ENCODE peak calls at places on chromosomes 4 and X, in ten cellular contexts. One of them, this sample, is unnamed.

GRCh38 chr4:146495277-146495676 is 26.5 kb downstream of the SLC10A7 start:
- DNase-seq in WTC11: no peak
- DNase-seq in A549: no peak
- DNase-seq in SK-N-SH: no peak
- DNase-seq in HCT116: no peak
- DNase-seq in K562: no peak
- DNase-seq in GM12878: no peak
- DNase-seq in H1: no peak
- DNase-seq in endothelial cell of umbilical vein: no peak
- DNase-seq in HepG2: peak; percentile 1
- DNase-seq in this sample: no peak

GRCh38 chr4:25908491-25908901 is 5.5 kb upstream of the SMIM20 start:
- DNase-seq in WTC11: no peak
- DNase-seq in A549: peak; percentile 39
- DNase-seq in SK-N-SH: no peak
- DNase-seq in HCT116: peak; percentile 69
- DNase-seq in K562: no peak
- DNase-seq in GM12878: no peak
- DNase-seq in H1: no peak
- DNase-seq in endothelial cell of umbilical vein: peak; percentile 75
- DNase-seq in HepG2: peak; percentile 66
- DNase-seq in this sample: no peak

GRCh38 chrX:38638952-38639529 is 77.7 kb downstream of the TSPAN7 start:
- DNase-seq in WTC11: no peak
- DNase-seq in A549: no peak
- DNase-seq in SK-N-SH: no peak
- DNase-seq in HCT116: no peak
- DNase-seq in K562: no peak
- DNase-seq in GM12878: no peak
- DNase-seq in H1: no peak
- DNase-seq in endothelial cell of umbilical vein: no peak
- DNase-seq in HepG2: peak; percentile 28
- DNase-seq in this sample: no peak

GRCh38 chrX:101195442-101196173 is 24.0 kb upstream of the DRP2 start:
- DNase-seq in WTC11: no peak
- DNase-seq in A549: no peak
- DNase-seq in SK-N-SH: no peak
- DNase-seq in HCT116: no peak
- DNase-seq in K562: no peak
- DNase-seq in GM12878: no peak
- DNase-seq in H1: no peak
- DNase-seq in endothelial cell of umbilical vein: no peak
- DNase-seq in HepG2: peak; percentile 41
- DNase-seq in this sample: no peak

GRCh38 chr4:27930976-27931375 is 1070.3 kb downstream of the STIM2 start:
- DNase-seq in WTC11: no peak
- DNase-seq in A549: no peak
- DNase-seq in SK-N-SH: no peak
- DNase-seq in HCT116: no peak
- DNase-seq in K562: no peak
- DNase-seq in GM12878: no peak
- DNase-seq in H1: no peak
- DNase-seq in endothelial cell of umbilical vein: no peak
- DNase-seq in HepG2: no peak
- DNase-seq in this sample: no peak

GRCh38 chr4:23934915-23935314 is 45.1 kb upstream of the PPARGC1A start:
- DNase-seq in WTC11: no peak
- DNase-seq in A549: no peak
- DNase-seq in SK-N-SH: no peak
- DNase-seq in HCT116: no peak
- DNase-seq in K562: no peak
- DNase-seq in GM12878: no peak
- DNase-seq in H1: no peak
- DNase-seq in endothelial cell of umbilical vein: no peak
- DNase-seq in HepG2: no peak
- DNase-seq in this sample: peak; percentile 66

GRCh38 chr4:183098080-183098722 is 856 bp upstream of the WWC2 start:
- DNase-seq in WTC11: peak; percentile 52
- DNase-seq in A549: peak; percentile 38
- DNase-seq in SK-N-SH: peak; percentile 81
- DNase-seq in HCT116: no peak
- DNase-seq in K562: peak; percentile 69
- DNase-seq in GM12878: no peak
- DNase-seq in H1: no peak
- DNase-seq in endothelial cell of umbilical vein: peak; percentile 41
- DNase-seq in HepG2: peak; percentile 47
- DNase-seq in this sample: no peak

GRCh38 chrX:68693481-68694410 is 46.3 kb downstream of the STARD8 start:
- DNase-seq in WTC11: peak; percentile 83
- DNase-seq in A549: no peak
- DNase-seq in SK-N-SH: peak; percentile 90
- DNase-seq in HCT116: no peak
- DNase-seq in K562: peak; percentile 87
- DNase-seq in GM12878: no peak
- DNase-seq in H1: peak; percentile 71
- DNase-seq in endothelial cell of umbilical vein: peak; percentile 75
- DNase-seq in HepG2: no peak
- DNase-seq in this sample: peak; percentile 90

GRCh38 chr4:7067523-7068278 is at the start of gene GRPEL1:
- DNase-seq in WTC11: peak; percentile 100
- DNase-seq in A549: peak; percentile 98
- DNase-seq in SK-N-SH: peak; percentile 99
- DNase-seq in HCT116: peak; percentile 98
- DNase-seq in K562: peak; percentile 98
- DNase-seq in GM12878: peak; percentile 98
- DNase-seq in H1: no peak
- DNase-seq in endothelial cell of umbilical vein: peak; percentile 100
- DNase-seq in HepG2: peak; percentile 99
- DNase-seq in this sample: peak; percentile 100

GRCh38 chr4:158817562-158818370 is 48.9 kb downstream of the FNIP2 start:
- DNase-seq in WTC11: no peak
- DNase-seq in A549: no peak
- DNase-seq in SK-N-SH: no peak
- DNase-seq in HCT116: no peak
- DNase-seq in K562: no peak
- DNase-seq in GM12878: peak; percentile 64
- DNase-seq in H1: no peak
- DNase-seq in endothelial cell of umbilical vein: peak; percentile 62
- DNase-seq in HepG2: no peak
- DNase-seq in this sample: peak; percentile 60

GRCh38 chr4:5973486-5974220 is 44.6 kb downstream of the C4orf50 start:
- DNase-seq in WTC11: no peak
- DNase-seq in A549: no peak
- DNase-seq in SK-N-SH: no peak
- DNase-seq in HCT116: no peak
- DNase-seq in K562: no peak
- DNase-seq in GM12878: no peak
- DNase-seq in H1: no peak
- DNase-seq in endothelial cell of umbilical vein: no peak
- DNase-seq in HepG2: no peak
- DNase-seq in this sample: no peak

GRCh38 chr4:26787461-26788340 is 72.9 kb upstream of the STIM2 start:
- DNase-seq in WTC11: peak; percentile 50
- DNase-seq in A549: peak; percentile 50
- DNase-seq in SK-N-SH: no peak
- DNase-seq in HCT116: peak; percentile 70
- DNase-seq in K562: peak; percentile 43
- DNase-seq in GM12878: no peak
- DNase-seq in H1: peak; percentile 62
- DNase-seq in endothelial cell of umbilical vein: peak; percentile 52
- DNase-seq in HepG2: peak; percentile 32
- DNase-seq in this sample: peak; percentile 92

GRCh38 chr4:152106113-152106763 is 345.4 kb upstream of the GATB start:
- DNase-seq in WTC11: no peak
- DNase-seq in A549: peak; percentile 89
- DNase-seq in SK-N-SH: no peak
- DNase-seq in HCT116: peak; percentile 83
- DNase-seq in K562: no peak
- DNase-seq in GM12878: no peak
- DNase-seq in H1: no peak
- DNase-seq in endothelial cell of umbilical vein: peak; percentile 96
- DNase-seq in HepG2: peak; percentile 38
- DNase-seq in this sample: peak; percentile 27

GRCh38 chr4:73068496-73069337 is 799 bp downstream of the COX18 start:
- DNase-seq in WTC11: no peak
- DNase-seq in A549: peak; percentile 25
- DNase-seq in SK-N-SH: peak; percentile 16
- DNase-seq in HCT116: no peak
- DNase-seq in K562: peak; percentile 27
- DNase-seq in GM12878: peak; percentile 17
- DNase-seq in H1: no peak
- DNase-seq in endothelial cell of umbilical vein: peak; percentile 78
- DNase-seq in HepG2: peak; percentile 32
- DNase-seq in this sample: peak; percentile 64

GRCh38 chr4:78747328-78747946 is 28.7 kb upstream of the BMP2K start:
- DNase-seq in WTC11: no peak
- DNase-seq in A549: no peak
- DNase-seq in SK-N-SH: no peak
- DNase-seq in HCT116: no peak
- DNase-seq in K562: no peak
- DNase-seq in GM12878: no peak
- DNase-seq in H1: no peak
- DNase-seq in endothelial cell of umbilical vein: peak; percentile 65
- DNase-seq in HepG2: no peak
- DNase-seq in this sample: no peak

GRCh38 chr4:127586922-127587571 is 45.7 kb upstream of the INTU start:
- DNase-seq in WTC11: peak; percentile 41
- DNase-seq in A549: peak; percentile 55
- DNase-seq in SK-N-SH: peak; percentile 44
- DNase-seq in HCT116: peak; percentile 38
- DNase-seq in K562: peak; percentile 64
- DNase-seq in GM12878: no peak
- DNase-seq in H1: no peak
- DNase-seq in endothelial cell of umbilical vein: peak; percentile 16
- DNase-seq in HepG2: peak; percentile 49
- DNase-seq in this sample: peak; percentile 48
- TF ChIP-seq MAX in WTC11: no peak
- TF ChIP-seq MAX in A549: no peak
- TF ChIP-seq MAX in SK-N-SH: no peak
- TF ChIP-seq MAX in HCT116: no peak
- TF ChIP-seq MAX in K562: no peak
- TF ChIP-seq MAX in GM12878: no peak
- TF ChIP-seq MAX in H1: peak; percentile 21
- TF ChIP-seq MAX in endothelial cell of umbilical vein: no peak
- TF ChIP-seq MAX in HepG2: no peak
- TF ChIP-seq MAX in this sample: no peak

GRCh38 chrX:9997041-9997440 is 29.9 kb downstream of the CLDN34 start:
- DNase-seq in WTC11: no peak
- DNase-seq in A549: no peak
- DNase-seq in SK-N-SH: no peak
- DNase-seq in HCT116: no peak
- DNase-seq in K562: no peak
- DNase-seq in GM12878: no peak
- DNase-seq in H1: no peak
- DNase-seq in endothelial cell of umbilical vein: no peak
- DNase-seq in HepG2: no peak
- DNase-seq in this sample: no peak
- TF ChIP-seq CTCF in WTC11: no peak
- TF ChIP-seq CTCF in A549: no peak
- TF ChIP-seq CTCF in SK-N-SH: no peak
- TF ChIP-seq CTCF in HCT116: no peak
- TF ChIP-seq CTCF in K562: no peak
- TF ChIP-seq CTCF in GM12878: no peak
- TF ChIP-seq CTCF in H1: no peak
- TF ChIP-seq CTCF in endothelial cell of umbilical vein: no peak
- TF ChIP-seq CTCF in HepG2: no peak
- TF ChIP-seq CTCF in this sample: no peak

GRCh38 chr4:53937327-53937726 is 127.1 kb downstream of the CHIC2 start:
- DNase-seq in WTC11: no peak
- DNase-seq in A549: no peak
- DNase-seq in SK-N-SH: no peak
- DNase-seq in HCT116: no peak
- DNase-seq in K562: no peak
- DNase-seq in GM12878: no peak
- DNase-seq in H1: no peak
- DNase-seq in endothelial cell of umbilical vein: no peak
- DNase-seq in HepG2: no peak
- DNase-seq in this sample: no peak

GRCh38 chr4:53941331-53941730 is 123.1 kb downstream of the CHIC2 start:
- DNase-seq in WTC11: no peak
- DNase-seq in A549: no peak
- DNase-seq in SK-N-SH: no peak
- DNase-seq in HCT116: no peak
- DNase-seq in K562: no peak
- DNase-seq in GM12878: no peak
- DNase-seq in H1: no peak
- DNase-seq in endothelial cell of umbilical vein: no peak
- DNase-seq in HepG2: no peak
- DNase-seq in this sample: no peak

GRCh38 chr4:53942712-53943111 is 121.7 kb downstream of the CHIC2 start:
- DNase-seq in WTC11: no peak
- DNase-seq in A549: no peak
- DNase-seq in SK-N-SH: no peak
- DNase-seq in HCT116: no peak
- DNase-seq in K562: no peak
- DNase-seq in GM12878: no peak
- DNase-seq in H1: no peak
- DNase-seq in endothelial cell of umbilical vein: no peak
- DNase-seq in HepG2: no peak
- DNase-seq in this sample: no peak

GRCh38 chr4:53935780-53936179 is 128.6 kb downstream of the CHIC2 start:
- DNase-seq in WTC11: no peak
- DNase-seq in A549: no peak
- DNase-seq in SK-N-SH: no peak
- DNase-seq in HCT116: no peak
- DNase-seq in K562: no peak
- DNase-seq in GM12878: no peak
- DNase-seq in H1: no peak
- DNase-seq in endothelial cell of umbilical vein: no peak
- DNase-seq in HepG2: no peak
- DNase-seq in this sample: no peak

GRCh38 chr4:53937918-53938317 is 126.5 kb downstream of the CHIC2 start:
- DNase-seq in WTC11: no peak
- DNase-seq in A549: no peak
- DNase-seq in SK-N-SH: no peak
- DNase-seq in HCT116: peak; percentile 74
- DNase-seq in K562: no peak
- DNase-seq in GM12878: no peak
- DNase-seq in H1: no peak
- DNase-seq in endothelial cell of umbilical vein: peak; percentile 40
- DNase-seq in HepG2: no peak
- DNase-seq in this sample: no peak
- TF ChIP-seq MAX in WTC11: no peak
- TF ChIP-seq MAX in A549: no peak
- TF ChIP-seq MAX in SK-N-SH: peak; percentile 37
- TF ChIP-seq MAX in HCT116: peak; percentile 51
- TF ChIP-seq MAX in K562: no peak
- TF ChIP-seq MAX in GM12878: no peak
- TF ChIP-seq MAX in H1: no peak
- TF ChIP-seq MAX in endothelial cell of umbilical vein: no peak
- TF ChIP-seq MAX in HepG2: no peak
- TF ChIP-seq MAX in this sample: no peak

DNA sequence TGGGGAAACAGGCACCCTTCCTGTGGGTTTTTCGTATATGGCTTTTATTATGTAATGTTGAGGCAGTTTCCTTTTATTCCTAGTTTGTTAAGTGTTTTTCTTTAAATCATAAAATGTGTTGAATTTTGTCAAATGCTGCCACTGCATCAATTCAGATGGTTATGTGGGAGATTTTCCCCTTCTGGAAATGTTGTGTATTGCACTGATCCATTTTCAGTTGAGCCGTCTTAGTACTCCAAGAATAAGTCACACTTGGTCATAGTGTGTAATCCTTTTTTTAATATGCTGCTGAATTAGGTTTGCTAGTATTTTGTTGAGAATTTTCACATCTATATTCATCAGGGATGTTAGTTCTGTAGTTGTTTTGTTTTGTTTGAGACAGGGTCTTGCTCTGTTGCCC is 9.5 kb upstream of the CTBP1 start:
- DNase-seq in WTC11: no peak
- DNase-seq in A549: no peak
- DNase-seq in SK-N-SH: no peak
- DNase-seq in HCT116: no peak
- DNase-seq in K562: no peak
- DNase-seq in GM12878: no peak
- DNase-seq in H1: no peak
- DNase-seq in endothelial cell of umbilical vein: no peak
- DNase-seq in HepG2: no peak
- DNase-seq in this sample: no peak
- TF ChIP-seq CTCF in WTC11: no peak
- TF ChIP-seq CTCF in A549: no peak
- TF ChIP-seq CTCF in SK-N-SH: no peak
- TF ChIP-seq CTCF in HCT116: no peak
- TF ChIP-seq CTCF in K562: no peak
- TF ChIP-seq CTCF in GM12878: no peak
- TF ChIP-seq CTCF in H1: no peak
- TF ChIP-seq CTCF in endothelial cell of umbilical vein: no peak
- TF ChIP-seq CTCF in HepG2: no peak
- TF ChIP-seq CTCF in this sample: no peak